ENCODE peak calls at places on chromosomes 7 and 10, in eight cellular contexts. I is endodermal cell, U is sigmoid colon, N is lower leg skin, D is bronchial epithelial cell, G is A549, T is pancreas, C is heart left ventricle. P is an unnamed sample.

GRCh38 chr10:34290412-34291082 is 524.5 kb downstream of the PARD3 start:
- DNase-seq in I (no peak), U (peak), N (no peak), D (peak), G (no peak), T (no peak), C (no peak), P (peak)

GRCh38 chr7:95335093-95335492 is 10.8 kb upstream of the PON1 start:
- DNase-seq in I (no peak), U (no peak), N (no peak), D (peak), G (no peak), T (no peak), C (no peak), P (peak)

GRCh38 chr7:135509589-135509838 is 388 bp downstream of the CNOT4 start:
- DNase-seq in I (no peak), U (no peak), N (no peak), D (no peak), G (no peak), T (no peak), C (no peak), P (no peak)

GRCh38 chr7:23018747-23019146 is 4.8 kb upstream of the HYCC1 start:
- DNase-seq in I (no peak), U (no peak), N (no peak), D (peak), G (no peak), T (no peak), C (no peak), P (no peak)

GRCh38 chr7:107613948-107614347 is 33.9 kb downstream of the BCAP29 start:
- DNase-seq in I (no peak), U (no peak), N (no peak), D (no peak), G (no peak), T (no peak), C (no peak), P (peak)

GRCh38 chr7:94368371-94368791 is 26.3 kb upstream of the COL1A2 start:
- DNase-seq in I (no peak), U (no peak), N (no peak), D (peak), G (no peak), T (no peak), C (no peak), P (peak)

GRCh38 chr7:3336042-3336665 is 35.1 kb downstream of the SDK1 start:
- DNase-seq in I (no peak), U (no peak), N (no peak), D (no peak), G (no peak), T (no peak), C (no peak), P (no peak)

GRCh38 chr10:11163990-11164805 is 146.5 kb downstream of the CELF2 start:
- DNase-seq in I (no peak), U (no peak), N (no peak), D (no peak), G (no peak), T (no peak), C (peak), P (no peak)

GRCh38 chr10:90125966-90126600 is 424.7 kb downstream of the KIF20B start:
- DNase-seq in I (no peak), U (no peak), N (no peak), D (no peak), G (no peak), T (no peak), C (no peak), P (no peak)

GRCh38 chr7:99406557-99406956 is 1.8 kb downstream of the PDAP1 start:
- DNase-seq in I (no peak), U (no peak), N (no peak), D (no peak), G (no peak), T (no peak), C (no peak), P (no peak)

GRCh38 chr7:1998146-1998545 is 234.6 kb downstream of the MAD1L1 start:
- DNase-seq in I (no peak), U (no peak), N (no peak), D (no peak), G (no peak), T (no peak), C (no peak), P (no peak)

GRCh38 chr10:73910401-73910763 is 550 bp upstream of the PLAU start:
- DNase-seq in I (no peak), U (no peak), N (no peak), D (peak), G (peak), T (no peak), C (no peak), P (no peak)

GRCh38 chr10:44292390-44293002 is 92.4 kb downstream of the CXCL12 start:
- DNase-seq in I (peak), U (no peak), N (peak), D (no peak), G (no peak), T (no peak), C (no peak), P (no peak)

GRCh38 chr10:102645741-102646609 is 1.7 kb downstream of the TRIM8 start:
- DNase-seq in I (peak), U (peak), N (peak), D (peak), G (peak), T (peak), C (peak), P (peak)

GRCh38 chr10:132293416-132294195 is 14.1 kb downstream of the STK32C start:
- DNase-seq in I (peak), U (peak), N (no peak), D (no peak), G (no peak), T (no peak), C (no peak), P (no peak)

GRCh38 chr7:6012355-6013104 is 3.5 kb downstream of the AIMP2 start:
- DNase-seq in I (no peak), U (no peak), N (no peak), D (peak), G (no peak), T (no peak), C (no peak), P (peak)

GRCh38 chr10:17144757-17145156 is 15.1 kb upstream of the CUBN start:
- DNase-seq in I (no peak), U (no peak), N (no peak), D (peak), G (no peak), T (no peak), C (no peak), P (peak)

GRCh38 chr7:22120391-22121053 is 174.8 kb upstream of the CDCA7L start:
- DNase-seq in I (no peak), U (no peak), N (no peak), D (no peak), G (no peak), T (no peak), C (no peak), P (no peak)

GRCh38 chr10:64859911-64860310 is 1338.7 kb downstream of the REEP3 start:
- DNase-seq in I (no peak), U (no peak), N (no peak), D (no peak), G (no peak), T (no peak), C (no peak), P (no peak)

GRCh38 chr10:241451-241850 is 106.2 kb downstream of the ZMYND11 start:
- DNase-seq in I (no peak), U (no peak), N (no peak), D (no peak), G (no peak), T (no peak), C (no peak), P (no peak)

GRCh38 chr7:131970602-131971001 is 414.2 kb upstream of the PODXL start:
- DNase-seq in I (no peak), U (no peak), N (no peak), D (peak), G (no peak), T (no peak), C (no peak), P (no peak)

GRCh38 chr10:93541402-93542357 is 24.8 kb upstream of the FFAR4 start:
- DNase-seq in I (peak), U (peak), N (no peak), D (peak), G (peak), T (peak), C (peak), P (peak)

GRCh38 chr10:113616244-113617074 is 47.4 kb downstream of the NRAP start:
- DNase-seq in I (peak), U (no peak), N (no peak), D (peak), G (peak), T (peak), C (no peak), P (peak)

GRCh38 chr7:157564518-157565177 is 227.8 kb downstream of the DNAJB6 start:
- DNase-seq in I (no peak), U (no peak), N (no peak), D (no peak), G (no peak), T (no peak), C (no peak), P (no peak)

GRCh38 chr10:341081-341740 is 206.0 kb downstream of the ZMYND11 start:
- DNase-seq in I (peak), U (no peak), N (peak), D (no peak), G (no peak), T (no peak), C (no peak), P (no peak)

GRCh38 chr7:74155810-74156395 is 18.3 kb upstream of the EIF4H start:
- DNase-seq in I (peak), U (no peak), N (no peak), D (no peak), G (no peak), T (no peak), C (no peak), P (no peak)

GRCh38 chr10:96984512-96985225 is 152.6 kb downstream of the LCOR start:
- DNase-seq in I (no peak), U (no peak), N (no peak), D (no peak), G (no peak), T (no peak), C (no peak), P (no peak)

GRCh38 chr10:35633006-35633980 is 8.8 kb downstream of the FZD8 start:
- DNase-seq in I (peak), U (no peak), N (no peak), D (peak), G (no peak), T (no peak), C (no peak), P (no peak)

GRCh38 chr10:71068811-71069411 is 143.5 kb upstream of the UNC5B start:
- DNase-seq in I (no peak), U (no peak), N (no peak), D (peak), G (peak), T (no peak), C (peak), P (peak)

GRCh38 chr7:17129218-17129617 is 169.2 kb upstream of the AHR start:
- DNase-seq in I (no peak), U (no peak), N (no peak), D (no peak), G (no peak), T (no peak), C (no peak), P (no peak)

GRCh38 chr10:130021373-130021950 is 57.4 kb upstream of the EBF3 start:
- DNase-seq in I (no peak), U (no peak), N (peak), D (no peak), G (no peak), T (no peak), C (no peak), P (peak)

GRCh38 chr7:151410405-151411390 is 860 bp upstream of the WDR86 start:
- DNase-seq in I (peak), U (peak), N (no peak), D (no peak), G (no peak), T (no peak), C (no peak), P (no peak)

GRCh38 chr10:129101232-129101980 is 365.6 kb upstream of the MGMT start:
- DNase-seq in I (no peak), U (no peak), N (peak), D (no peak), G (no peak), T (no peak), C (no peak), P (no peak)

GRCh38 chr7:28389504-28390385 is 22.6 kb upstream of the CREB5 start:
- DNase-seq in I (no peak), U (no peak), N (no peak), D (peak), G (peak), T (no peak), C (no peak), P (peak)

GRCh38 chr10:81696609-81697388 is 178.2 kb upstream of the NRG3 start:
- DNase-seq in I (peak), U (no peak), N (no peak), D (no peak), G (no peak), T (no peak), C (no peak), P (no peak)

GRCh38 chr7:136883046-136883445 is 14.6 kb downstream of the CHRM2 start:
- DNase-seq in I (peak), U (no peak), N (no peak), D (no peak), G (no peak), T (no peak), C (no peak), P (no peak)

GRCh38 chr10:43075612-43076003 is 1.3 kb upstream of the RET start:
- DNase-seq in I (peak), U (no peak), N (no peak), D (peak), G (peak), T (no peak), C (no peak), P (no peak)
- TF ChIP-seq CTCF in I (peak), U (no peak), N (no peak), D (peak), G (peak), T (no peak), C (no peak), P (peak)

GRCh38 chr10:4914213-4914850 is 48.9 kb upstream of the AKR1C1 start:
- DNase-seq in I (no peak), U (no peak), N (no peak), D (no peak), G (no peak), T (no peak), C (no peak), P (no peak)

GRCh38 chr10:4909118-4909517 is 54.1 kb upstream of the AKR1C1 start:
- DNase-seq in I (no peak), U (no peak), N (no peak), D (peak), G (peak), T (no peak), C (no peak), P (no peak)
- TF ChIP-seq CTCF in I (no peak), U (no peak), N (no peak), D (peak), G (no peak), T (no peak), C (no peak), P (no peak)

DNA sequence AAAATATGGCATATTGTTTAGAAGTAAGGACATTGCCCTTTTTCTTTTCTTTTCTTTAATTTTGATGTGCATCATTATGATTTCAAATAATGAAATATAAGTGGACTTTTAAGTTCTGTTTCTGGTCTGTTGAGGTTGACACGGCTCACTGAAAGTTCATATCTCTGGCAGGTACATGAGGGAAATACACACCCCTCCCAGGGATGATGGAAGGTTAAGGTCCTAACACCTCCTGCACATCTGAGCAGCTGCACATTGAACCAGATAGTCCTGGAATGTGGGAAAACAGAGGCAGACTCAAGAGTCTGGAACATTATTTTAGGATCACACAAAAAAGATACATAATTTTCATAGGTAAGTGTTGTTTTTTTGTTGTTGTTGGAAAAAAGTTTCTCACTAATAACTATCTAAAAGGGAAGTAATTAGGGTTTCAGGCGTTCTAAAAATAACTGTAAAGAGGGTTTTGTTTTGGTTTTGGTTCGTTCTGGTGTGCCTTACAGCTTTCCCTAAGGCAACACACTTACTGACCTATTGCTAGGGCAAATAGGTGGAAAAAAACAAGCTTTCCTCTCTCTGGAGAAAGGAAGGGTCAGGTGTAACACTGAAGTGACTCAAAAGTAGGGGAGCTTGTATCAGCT is 201.2 kb upstream of the PRKCQ start:
- DNase-seq in I (no peak), U (no peak), N (no peak), D (no peak), G (no peak), T (no peak), C (no peak), P (no peak)
- TF ChIP-seq CTCF in I (no peak), U (no peak), N (no peak), D (no peak), G (no peak), T (no peak), C (no peak), P (no peak)

GRCh38 chr7:102288285-102288930 is 1.7 kb downstream of the SH2B2 start:
- DNase-seq in I (peak), U (no peak), N (no peak), D (no peak), G (no peak), T (no peak), C (no peak), P (no peak)
- TF ChIP-seq CTCF in I (peak), U (no peak), N (no peak), D (no peak), G (peak), T (no peak), C (no peak), P (peak)

GRCh38 chr10:122128357-122128756 is 139.4 kb downstream of the TACC2 start:
- DNase-seq in I (no peak), U (peak), N (peak), D (no peak), G (no peak), T (no peak), C (peak), P (no peak)
- TF ChIP-seq CTCF in I (no peak), U (peak), N (no peak), D (no peak), G (no peak), T (no peak), C (no peak), P (no peak)

GRCh38 chr7:834277-834676 is 2.0 kb downstream of the SUN1 start:
- DNase-seq in I (no peak), U (no peak), N (no peak), D (no peak), G (no peak), T (no peak), C (no peak), P (no peak)

GRCh38 chr7:835491-836401 is 3.5 kb downstream of the SUN1 start:
- DNase-seq in I (no peak), U (no peak), N (no peak), D (peak), G (no peak), T (no peak), C (no peak), P (no peak)

GRCh38 chr7:837001-837400 is 4.7 kb downstream of the SUN1 start:
- DNase-seq in I (no peak), U (no peak), N (no peak), D (no peak), G (no peak), T (no peak), C (no peak), P (no peak)

GRCh38 chr7:835021-835420 is 2.7 kb downstream of the SUN1 start:
- DNase-seq in I (no peak), U (no peak), N (no peak), D (no peak), G (no peak), T (no peak), C (no peak), P (no peak)

GRCh38 chr7:836429-836828 is 4.2 kb downstream of the SUN1 start:
- DNase-seq in I (peak), U (peak), N (no peak), D (no peak), G (peak), T (no peak), C (no peak), P (peak)
- TF ChIP-seq CTCF in I (peak), U (peak), N (no peak), D (peak), G (peak), T (no peak), C (peak), P (peak)

DNA sequence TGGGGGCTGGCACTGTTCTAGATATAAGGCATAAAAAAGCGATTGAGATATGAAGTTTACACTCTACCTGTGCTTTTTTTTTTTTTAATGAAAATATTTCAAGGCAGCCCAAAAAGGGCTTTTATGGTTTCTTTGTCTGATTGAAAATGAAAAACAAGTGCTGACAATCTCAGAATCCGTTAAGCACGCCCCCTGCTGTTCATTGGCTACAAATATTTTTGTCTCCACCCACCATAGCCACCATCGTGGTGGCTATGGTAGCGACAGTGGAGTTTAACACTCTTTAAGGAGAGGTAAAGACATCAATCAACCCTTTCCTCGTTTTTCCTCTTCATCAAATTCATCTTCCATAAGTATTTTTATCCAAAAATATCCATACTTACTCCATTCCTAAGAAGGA is 94.2 kb downstream of the CD36 start:
- DNase-seq in I (peak), U (no peak), N (no peak), D (no peak), G (peak), T (no peak), C (no peak), P (no peak)
- TF ChIP-seq CTCF in I (peak), U (no peak), N (no peak), D (no peak), G (peak), T (no peak), C (no peak), P (peak)

DNA sequence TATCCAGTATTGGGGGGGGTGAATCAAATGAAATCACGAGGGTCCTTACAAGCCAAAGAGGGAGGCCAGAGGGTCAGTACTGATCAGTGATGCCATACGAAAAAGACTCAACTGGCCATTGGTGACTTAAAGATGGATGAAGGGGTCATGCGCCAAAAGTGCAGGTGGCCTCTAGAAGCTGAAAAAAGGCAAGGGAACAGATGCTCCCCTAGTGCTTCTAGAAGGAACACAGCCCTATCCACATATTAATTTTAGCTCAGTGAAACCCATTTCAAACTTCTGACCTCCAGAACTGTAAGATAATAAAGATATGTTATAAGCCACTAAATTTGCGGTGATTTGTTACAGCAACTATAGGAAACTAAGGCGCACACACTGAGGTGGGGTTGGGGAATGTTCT is 62.5 kb downstream of the ABI1 start:
- DNase-seq in I (no peak), U (no peak), N (no peak), D (no peak), G (no peak), T (no peak), C (no peak), P (no peak)
- TF ChIP-seq CTCF in I (no peak), U (no peak), N (no peak), D (no peak), G (no peak), T (no peak), C (no peak), P (no peak)